ENCODE peak calls at places on chromosomes 13 and 19, in nine cellular contexts. E is heart left ventricle, Y is sigmoid colon, Q is psoas muscle, I is PC-3, O is GM23338, U is heart right ventricle, F is fibroblast of lung, W is stomach. D is an unnamed sample.
A peak's percentile ranks its signal among the peaks of the same experiment; 100 is the strongest.

GRCh38 chr19:48493718-48494515 is 17.7 kb downstream of the LMTK3 start:
- DNase-seq in E (no peak), Y (no peak), Q (no peak), I (no peak), O (peak; percentile 15), U (no peak), F (no peak), W (no peak), D (no peak)

GRCh38 chr19:3458595-3459284 is 21.6 kb downstream of the SMIM24 start:
- DNase-seq in E (peak; percentile 74), Y (no peak), Q (peak; percentile 71), I (no peak), O (peak; percentile 82), U (peak; percentile 63), F (peak; percentile 71), W (no peak), D (no peak)

GRCh38 chr13:109968876-109969577 is 182.6 kb upstream of the IRS2 start:
- DNase-seq in E (peak; percentile 86), Y (no peak), Q (peak; percentile 74), I (no peak), O (no peak), U (peak; percentile 60), F (no peak), W (no peak), D (no peak)

GRCh38 chr13:106566682-106567420 is 1.1 kb downstream of the ARGLU1 start:
- DNase-seq in E (peak; percentile 79), Y (peak; percentile 75), Q (peak; percentile 74), I (peak; percentile 45), O (peak; percentile 75), U (peak; percentile 65), F (peak; percentile 60), W (peak; percentile 63), D (no peak)

GRCh38 chr19:12603714-12604113 is 6.9 kb downstream of the ZNF490 start:
- DNase-seq in E (no peak), Y (no peak), Q (no peak), I (no peak), O (no peak), U (no peak), F (peak; percentile 83), W (no peak), D (no peak)

GRCh38 chr13:36736119-36736726 is 62.4 kb downstream of the SERTM1 start:
- DNase-seq in E (no peak), Y (peak; percentile 69), Q (no peak), I (peak; percentile 48), O (peak; percentile 74), U (peak; percentile 40), F (peak; percentile 55), W (peak; percentile 45), D (peak; percentile 32)

GRCh38 chr19:7483720-7484201 is 5.1 kb downstream of the PEX11G start:
- DNase-seq in E (no peak), Y (no peak), Q (no peak), I (no peak), O (no peak), U (no peak), F (no peak), W (no peak), D (no peak)

GRCh38 chr19:45154064-45154827 is 6.5 kb downstream of the NKPD1 start:
- DNase-seq in E (peak; percentile 79), Y (no peak), Q (no peak), I (peak; percentile 46), O (no peak), U (no peak), F (peak; percentile 84), W (no peak), D (no peak)

DNA sequence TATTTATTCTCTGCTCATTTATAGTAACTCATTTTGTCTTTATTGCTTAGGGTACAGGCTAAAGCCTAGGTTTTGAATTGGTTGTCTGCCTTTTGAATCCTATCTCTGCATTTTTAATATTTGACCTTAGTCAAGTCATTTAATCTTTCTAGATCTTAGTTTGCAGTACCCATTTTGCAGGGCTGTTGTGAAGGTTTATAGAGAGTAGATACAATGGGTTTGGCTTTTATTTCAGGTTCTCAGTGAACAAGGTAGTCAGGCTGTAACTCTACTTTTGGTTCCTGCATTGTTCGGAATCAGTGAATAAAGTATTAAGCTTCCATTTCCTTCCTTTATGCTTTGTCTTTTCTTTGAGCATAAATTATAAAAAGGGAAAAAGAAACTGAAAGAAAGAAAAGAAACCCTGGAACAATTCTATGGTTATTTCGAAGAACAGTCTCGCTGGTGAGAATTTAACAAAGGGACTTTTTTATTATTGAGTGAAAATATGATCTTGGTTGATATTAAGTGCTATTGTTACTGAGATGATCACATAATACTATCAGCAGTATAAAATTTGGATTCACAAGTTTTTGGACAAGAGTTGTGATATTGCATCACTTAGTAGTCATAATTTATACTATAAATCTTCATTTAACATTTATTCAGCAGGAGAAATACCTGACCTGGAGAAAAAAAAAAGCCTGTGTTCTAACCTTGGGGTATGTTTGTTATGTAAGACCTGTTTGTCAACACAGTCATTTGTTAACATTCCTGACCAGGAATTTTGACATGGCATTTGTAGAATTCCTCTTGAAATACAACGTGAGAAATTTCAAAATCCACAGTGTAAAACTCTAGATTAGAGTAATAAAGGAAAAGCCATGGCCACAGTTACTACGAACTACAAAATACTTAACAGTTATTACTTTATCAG is 91.3 kb downstream of the ZMYM2 start:
- DNase-seq in E (no peak), Y (no peak), Q (no peak), I (no peak), O (peak; percentile 79), U (no peak), F (no peak), W (no peak), D (no peak)
- H3K4me1 ChIP-seq in E (peaks cover 16% of the 10 kb centered on the region), Y (peaks cover 13% of the 10 kb centered on the region), Q (no peaks in the 10 kb centered on the region), I (no peaks in the 10 kb centered on the region), O (peaks cover 27% of the 10 kb centered on the region), U (peaks cover 19% of the 10 kb centered on the region), F (no peaks in the 10 kb centered on the region), W (no peaks in the 10 kb centered on the region), D (peaks cover 13% of the 10 kb centered on the region)

GRCh38 chr19:29965529-29965928 is 23.5 kb downstream of the URI1 start:
- DNase-seq in E (no peak), Y (no peak), Q (no peak), I (peak; percentile 66), O (no peak), U (no peak), F (peak; percentile 85), W (no peak), D (no peak)

GRCh38 chr19:29962777-29963176 is 20.7 kb downstream of the URI1 start:
- DNase-seq in E (no peak), Y (no peak), Q (no peak), I (no peak), O (no peak), U (no peak), F (no peak), W (no peak), D (no peak)

GRCh38 chr19:29961311-29961710 is 19.3 kb downstream of the URI1 start:
- DNase-seq in E (no peak), Y (no peak), Q (no peak), I (no peak), O (no peak), U (no peak), F (no peak), W (no peak), D (no peak)

GRCh38 chr19:29964171-29964570 is 22.1 kb downstream of the URI1 start:
- DNase-seq in E (no peak), Y (no peak), Q (no peak), I (no peak), O (no peak), U (no peak), F (no peak), W (no peak), D (no peak)

DNA sequence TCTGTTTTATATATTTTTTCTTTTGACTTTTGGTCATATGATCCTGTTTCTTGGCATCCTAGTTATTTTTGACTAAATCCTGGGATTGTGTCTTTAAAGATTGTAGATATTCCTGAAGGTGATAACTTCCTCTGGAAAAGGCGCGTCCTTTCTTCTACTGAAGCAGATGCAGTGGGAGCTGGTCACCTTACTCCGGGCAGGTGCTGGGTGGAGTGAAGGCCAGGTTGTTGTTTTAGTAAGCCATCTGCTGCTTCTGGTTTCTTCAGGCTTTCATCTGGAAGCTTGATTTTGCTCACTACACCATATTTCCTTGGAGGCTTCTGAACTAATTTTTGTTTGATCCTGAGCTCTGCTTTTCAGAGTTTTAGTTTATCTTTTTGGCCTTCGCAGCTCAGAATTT is 21.5 kb downstream of the URI1 start:
- DNase-seq in E (no peak), Y (no peak), Q (no peak), I (no peak), O (no peak), U (no peak), F (no peak), W (no peak), D (no peak)
- H3K27ac ChIP-seq in E (no peak overlapping the region), Y (no peak overlapping the region), Q (no peak overlapping the region), I (no peak overlapping the region), O (no peak overlapping the region), U (no peak overlapping the region), F (peak overlapping the region; percentile 39), W (no peak overlapping the region), D (no peak overlapping the region)

GRCh38 chr13:20182231-20182846 is 10.4 kb downstream of the GJB2 start:
- DNase-seq in E (no peak), Y (no peak), Q (no peak), I (peak; percentile 86), O (peak; percentile 79), U (no peak), F (peak; percentile 65), W (peak; percentile 48), D (no peak)

GRCh38 chr13:20188649-20189553 is 3.8 kb downstream of the GJB2 start:
- DNase-seq in E (no peak), Y (no peak), Q (no peak), I (no peak), O (peak; percentile 77), U (no peak), F (no peak), W (no peak), D (no peak)

GRCh38 chr13:20185657-20186056 is 7.1 kb downstream of the GJB2 start:
- DNase-seq in E (no peak), Y (no peak), Q (no peak), I (no peak), O (no peak), U (no peak), F (no peak), W (no peak), D (no peak)

GRCh38 chr13:20190481-20191310 is 2.0 kb downstream of the GJB2 start:
- DNase-seq in E (no peak), Y (no peak), Q (no peak), I (peak; percentile 89), O (no peak), U (no peak), F (peak; percentile 95), W (no peak), D (no peak)

DNA sequence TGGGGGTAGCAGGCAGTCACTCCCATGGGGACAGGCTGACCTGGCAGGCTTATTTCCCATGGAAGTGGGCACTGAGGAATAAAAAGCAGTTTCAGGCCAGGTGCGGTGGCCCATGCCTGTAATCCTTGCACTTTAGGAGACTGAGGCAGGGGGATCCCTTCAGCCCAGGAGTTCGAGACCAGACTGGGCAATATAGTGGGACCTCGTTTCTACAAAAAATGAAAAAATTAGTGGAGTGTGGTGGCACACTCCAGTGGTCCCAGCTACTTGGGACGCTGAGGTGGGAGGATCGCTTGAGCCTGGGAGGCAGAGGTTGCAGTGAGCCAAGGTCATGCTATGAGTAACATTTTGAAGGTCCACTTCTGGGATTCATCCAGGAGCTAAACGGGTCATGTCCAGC is 6.0 kb downstream of the GJB2 start:
- DNase-seq in E (no peak), Y (no peak), Q (no peak), I (no peak), O (no peak), U (no peak), F (no peak), W (no peak), D (no peak)
- TF ChIP-seq CTCF in E (no peak), Y (no peak), Q (no peak), I (no peak), O (no peak), U (no peak), F (no peak), W (no peak), D (no peak)

GRCh38 chr13:97327071-97327470 is 104.9 kb downstream of the MBNL2 start:
- DNase-seq in E (no peak), Y (no peak), Q (no peak), I (no peak), O (no peak), U (no peak), F (no peak), W (no peak), D (no peak)

GRCh38 chr13:97324115-97324514 is 102.0 kb downstream of the MBNL2 start:
- DNase-seq in E (no peak), Y (no peak), Q (no peak), I (no peak), O (no peak), U (no peak), F (no peak), W (no peak), D (no peak)

GRCh38 chr13:97327521-97328221 is 105.5 kb downstream of the MBNL2 start:
- DNase-seq in E (no peak), Y (no peak), Q (no peak), I (no peak), O (no peak), U (no peak), F (peak; percentile 66), W (no peak), D (no peak)

GRCh38 chr13:97328222-97328790 is 105.7 kb upstream of the RAP2A start:
- DNase-seq in E (no peak), Y (no peak), Q (peak; percentile 54), I (no peak), O (peak; percentile 93), U (no peak), F (peak; percentile 88), W (no peak), D (no peak)

DNA sequence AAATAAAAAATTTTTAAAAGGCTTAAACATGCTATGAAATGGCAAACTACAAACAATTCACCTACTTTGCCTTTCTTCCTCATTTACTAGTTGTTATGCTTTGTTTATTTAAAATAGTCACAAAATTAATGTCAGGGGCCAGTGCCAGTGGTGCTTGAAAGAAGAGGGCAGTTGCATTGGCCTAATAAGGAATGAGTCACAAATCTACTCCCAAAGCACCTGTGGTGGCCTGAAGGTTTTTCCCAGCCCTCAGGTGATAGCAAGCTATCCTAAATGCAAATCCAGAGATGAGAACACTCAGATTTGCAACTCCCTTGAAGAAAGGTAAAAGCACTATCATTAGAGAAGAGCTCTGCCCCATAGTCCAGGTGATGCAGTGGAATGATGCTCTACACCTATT is 103.6 kb downstream of the MBNL2 start:
- DNase-seq in E (no peak), Y (no peak), Q (no peak), I (no peak), O (no peak), U (no peak), F (no peak), W (no peak), D (no peak)
- H3K4me1 ChIP-seq in E (peaks cover 87% of the 10 kb centered on the region), Y (peaks cover 96% of the 10 kb centered on the region), Q (peaks cover 69% of the 10 kb centered on the region), I (no peaks in the 10 kb centered on the region), O (peaks cover 14% of the 10 kb centered on the region), U (peaks cover 82% of the 10 kb centered on the region), F (peaks cover 30% of the 10 kb centered on the region), W (peaks cover 83% of the 10 kb centered on the region), D (no peaks in the 10 kb centered on the region)